ENCODE peak calls at places on chromosomes 4 and X, in five cellular contexts. One of them, this sample, is unnamed.

GRCh38 chr4:38188136-38188535 is 227.9 kb downstream of the PTTG2 start:
- DNase-seq in left ventricle myocardium inferior: no peak
- DNase-seq in CD8-positive, alpha-beta memory T cell: no peak
- DNase-seq in mesendoderm: no peak
- DNase-seq in adrenal gland: no peak
- DNase-seq in this sample: no peak

GRCh38 chrX:47245156-47245555 is 12.3 kb downstream of the USP11 start:
- DNase-seq in left ventricle myocardium inferior: no peak
- DNase-seq in CD8-positive, alpha-beta memory T cell: no peak
- DNase-seq in mesendoderm: no peak
- DNase-seq in adrenal gland: no peak
- DNase-seq in this sample: no peak

GRCh38 chrX:132497432-132497831 is 8.6 kb upstream of the MBNL3 start:
- DNase-seq in left ventricle myocardium inferior: no peak
- DNase-seq in CD8-positive, alpha-beta memory T cell: no peak
- DNase-seq in mesendoderm: no peak
- DNase-seq in adrenal gland: no peak
- DNase-seq in this sample: no peak

GRCh38 chrX:77342028-77342427 is 105.2 kb upstream of the FGF16 start:
- DNase-seq in left ventricle myocardium inferior: no peak
- DNase-seq in CD8-positive, alpha-beta memory T cell: no peak
- DNase-seq in mesendoderm: peak; percentile 82
- DNase-seq in adrenal gland: no peak
- DNase-seq in this sample: no peak

GRCh38 chr4:60201052-60201673 is 999.0 kb upstream of the ADGRL3 start:
- DNase-seq in left ventricle myocardium inferior: no peak
- DNase-seq in CD8-positive, alpha-beta memory T cell: no peak
- DNase-seq in mesendoderm: peak; percentile 55
- DNase-seq in adrenal gland: peak; percentile 45
- DNase-seq in this sample: no peak

GRCh38 chrX:56429581-56429980 is 133.8 kb upstream of the UBQLN2 start:
- DNase-seq in left ventricle myocardium inferior: no peak
- DNase-seq in CD8-positive, alpha-beta memory T cell: no peak
- DNase-seq in mesendoderm: peak; percentile 0
- DNase-seq in adrenal gland: no peak
- DNase-seq in this sample: no peak

GRCh38 chr4:23333946-23334878 is 555.6 kb downstream of the PPARGC1A start:
- DNase-seq in left ventricle myocardium inferior: no peak
- DNase-seq in CD8-positive, alpha-beta memory T cell: no peak
- DNase-seq in mesendoderm: peak; percentile 79
- DNase-seq in adrenal gland: no peak
- DNase-seq in this sample: no peak

GRCh38 chr4:16607241-16607640 is 291.2 kb downstream of the LDB2 start:
- DNase-seq in left ventricle myocardium inferior: no peak
- DNase-seq in CD8-positive, alpha-beta memory T cell: no peak
- DNase-seq in mesendoderm: no peak
- DNase-seq in adrenal gland: no peak
- DNase-seq in this sample: no peak

GRCh38 chrX:25156323-25156722 is 140.6 kb upstream of the ARX start:
- DNase-seq in left ventricle myocardium inferior: no peak
- DNase-seq in CD8-positive, alpha-beta memory T cell: no peak
- DNase-seq in mesendoderm: no peak
- DNase-seq in adrenal gland: no peak
- DNase-seq in this sample: no peak

GRCh38 chr4:85607624-85608023 is 132.7 kb downstream of the ARHGAP24 start:
- DNase-seq in left ventricle myocardium inferior: no peak
- DNase-seq in CD8-positive, alpha-beta memory T cell: no peak
- DNase-seq in mesendoderm: no peak
- DNase-seq in adrenal gland: no peak
- DNase-seq in this sample: no peak

GRCh38 chr4:38562751-38563198 is 101.2 kb upstream of the KLF3 start:
- DNase-seq in left ventricle myocardium inferior: peak; percentile 46
- DNase-seq in CD8-positive, alpha-beta memory T cell: no peak
- DNase-seq in mesendoderm: peak; percentile 40
- DNase-seq in adrenal gland: peak; percentile 21
- DNase-seq in this sample: peak; percentile 90

GRCh38 chrX:37998586-37999267 is 7.6 kb upstream of the SYTL5 start:
- DNase-seq in left ventricle myocardium inferior: no peak
- DNase-seq in CD8-positive, alpha-beta memory T cell: no peak
- DNase-seq in mesendoderm: no peak
- DNase-seq in adrenal gland: no peak
- DNase-seq in this sample: no peak

GRCh38 chr4:39814403-39815185 is 116.7 kb downstream of the UBE2K start:
- DNase-seq in left ventricle myocardium inferior: no peak
- DNase-seq in CD8-positive, alpha-beta memory T cell: peak; percentile 25
- DNase-seq in mesendoderm: peak; percentile 42
- DNase-seq in adrenal gland: no peak
- DNase-seq in this sample: no peak

GRCh38 chr4:7978489-7978888 is 38.8 kb upstream of the AFAP1 start:
- DNase-seq in left ventricle myocardium inferior: no peak
- DNase-seq in CD8-positive, alpha-beta memory T cell: no peak
- DNase-seq in mesendoderm: peak; percentile 63
- DNase-seq in adrenal gland: no peak
- DNase-seq in this sample: no peak

GRCh38 chr4:93184093-93184492 is 644.5 kb upstream of the ATOH1 start:
- DNase-seq in left ventricle myocardium inferior: no peak
- DNase-seq in CD8-positive, alpha-beta memory T cell: no peak
- DNase-seq in mesendoderm: no peak
- DNase-seq in adrenal gland: no peak
- DNase-seq in this sample: no peak

GRCh38 chr4:8553216-8553615 is 27.0 kb upstream of the GPR78 start:
- DNase-seq in left ventricle myocardium inferior: no peak
- DNase-seq in CD8-positive, alpha-beta memory T cell: no peak
- DNase-seq in mesendoderm: no peak
- DNase-seq in adrenal gland: no peak
- DNase-seq in this sample: no peak

GRCh38 chr4:110712486-110712885 is 89.6 kb upstream of the PITX2 start:
- DNase-seq in left ventricle myocardium inferior: no peak
- DNase-seq in CD8-positive, alpha-beta memory T cell: no peak
- DNase-seq in mesendoderm: no peak
- DNase-seq in adrenal gland: no peak
- DNase-seq in this sample: no peak

GRCh38 chr4:101284546-101284945 is 62.8 kb downstream of the PPP3CA start:
- DNase-seq in left ventricle myocardium inferior: no peak
- DNase-seq in CD8-positive, alpha-beta memory T cell: no peak
- DNase-seq in mesendoderm: no peak
- DNase-seq in adrenal gland: no peak
- DNase-seq in this sample: no peak

GRCh38 chrX:138897621-138898492 is 186.3 kb upstream of the FGF13 start:
- DNase-seq in left ventricle myocardium inferior: no peak
- DNase-seq in CD8-positive, alpha-beta memory T cell: no peak
- DNase-seq in mesendoderm: no peak
- DNase-seq in adrenal gland: no peak
- DNase-seq in this sample: no peak

GRCh38 chr4:145734051-145734450 is 54.1 kb downstream of the C4orf51 start:
- DNase-seq in left ventricle myocardium inferior: no peak
- DNase-seq in CD8-positive, alpha-beta memory T cell: no peak
- DNase-seq in mesendoderm: peak; percentile 18
- DNase-seq in adrenal gland: no peak
- DNase-seq in this sample: no peak

GRCh38 chr4:110211007-110211769 is 12.8 kb upstream of the ELOVL6 start:
- DNase-seq in left ventricle myocardium inferior: no peak
- DNase-seq in CD8-positive, alpha-beta memory T cell: no peak
- DNase-seq in mesendoderm: peak; percentile 52
- DNase-seq in adrenal gland: peak; percentile 24
- DNase-seq in this sample: no peak

GRCh38 chrX:40449956-40450701 is 130.6 kb upstream of the ATP6AP2 start:
- DNase-seq in left ventricle myocardium inferior: no peak
- DNase-seq in CD8-positive, alpha-beta memory T cell: no peak
- DNase-seq in mesendoderm: no peak
- DNase-seq in adrenal gland: no peak
- DNase-seq in this sample: no peak

GRCh38 chr4:55336138-55337034 is 9.7 kb upstream of the SRD5A3 start:
- DNase-seq in left ventricle myocardium inferior: no peak
- DNase-seq in CD8-positive, alpha-beta memory T cell: no peak
- DNase-seq in mesendoderm: no peak
- DNase-seq in adrenal gland: no peak
- DNase-seq in this sample: no peak

GRCh38 chr4:30656828-30657227 is 63.3 kb upstream of the PCDH7 start:
- DNase-seq in left ventricle myocardium inferior: no peak
- DNase-seq in CD8-positive, alpha-beta memory T cell: no peak
- DNase-seq in mesendoderm: no peak
- DNase-seq in adrenal gland: no peak
- DNase-seq in this sample: no peak

GRCh38 chr4:10582059-10582686 is 102.4 kb downstream of the CLNK start:
- DNase-seq in left ventricle myocardium inferior: no peak
- DNase-seq in CD8-positive, alpha-beta memory T cell: no peak
- DNase-seq in mesendoderm: peak; percentile 61
- DNase-seq in adrenal gland: peak; percentile 39
- DNase-seq in this sample: no peak

GRCh38 chrX:46722742-46723568 is 36.0 kb downstream of the SLC9A7 start:
- DNase-seq in left ventricle myocardium inferior: no peak
- DNase-seq in CD8-positive, alpha-beta memory T cell: no peak
- DNase-seq in mesendoderm: no peak
- DNase-seq in adrenal gland: no peak
- DNase-seq in this sample: no peak

GRCh38 chrX:46770817-46771163 is 11.9 kb upstream of the SLC9A7 start:
- DNase-seq in left ventricle myocardium inferior: no peak
- DNase-seq in CD8-positive, alpha-beta memory T cell: no peak
- DNase-seq in mesendoderm: peak; percentile 88
- DNase-seq in adrenal gland: no peak
- DNase-seq in this sample: no peak

GRCh38 chr4:152805071-152805650 is 25.4 kb downstream of the ARFIP1 start:
- DNase-seq in left ventricle myocardium inferior: no peak
- DNase-seq in CD8-positive, alpha-beta memory T cell: no peak
- DNase-seq in mesendoderm: no peak
- DNase-seq in adrenal gland: no peak
- DNase-seq in this sample: no peak

GRCh38 chr4:156803056-156803455 is 168.5 kb downstream of the PDGFC start:
- DNase-seq in left ventricle myocardium inferior: no peak
- DNase-seq in CD8-positive, alpha-beta memory T cell: no peak
- DNase-seq in mesendoderm: no peak
- DNase-seq in adrenal gland: no peak
- DNase-seq in this sample: no peak

GRCh38 chr4:82733636-82734035 is 65.0 kb downstream of the SCD5 start:
- DNase-seq in left ventricle myocardium inferior: no peak
- DNase-seq in CD8-positive, alpha-beta memory T cell: no peak
- DNase-seq in mesendoderm: no peak
- DNase-seq in adrenal gland: peak; percentile 64
- DNase-seq in this sample: no peak

GRCh38 chr4:991451-992296 is 1.5 kb downstream of the SLC26A1 start:
- DNase-seq in left ventricle myocardium inferior: no peak
- DNase-seq in CD8-positive, alpha-beta memory T cell: no peak
- DNase-seq in mesendoderm: no peak
- DNase-seq in adrenal gland: peak; percentile 28
- DNase-seq in this sample: no peak
- H3K27ac ChIP-seq in left ventricle myocardium inferior: no peak overlapping the region
- H3K27ac ChIP-seq in CD8-positive, alpha-beta memory T cell: peak overlapping the region; percentile 77
- H3K27ac ChIP-seq in mesendoderm: no peak overlapping the region
- H3K27ac ChIP-seq in adrenal gland: peak overlapping the region; percentile 84
- H3K27ac ChIP-seq in this sample: peak overlapping the region; percentile 14

DNA sequence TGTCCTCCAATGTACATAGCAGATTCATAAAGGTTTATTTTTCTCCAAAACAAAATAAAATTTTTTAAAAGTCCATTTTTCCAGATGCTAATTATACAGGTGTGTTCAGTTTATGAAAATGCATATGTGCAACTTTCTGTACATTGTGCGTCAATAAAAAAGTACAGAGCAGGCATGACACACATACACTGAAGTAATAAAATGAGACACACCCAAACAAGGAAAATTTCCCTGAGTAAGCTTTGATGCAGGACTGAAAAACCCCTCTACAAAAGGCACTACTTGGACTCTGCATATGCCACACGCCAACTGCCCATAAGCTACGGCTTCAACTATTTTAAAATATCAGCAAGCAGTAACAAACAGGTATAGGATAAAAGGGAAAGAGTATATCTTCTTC is 13.8 kb downstream of the ARAP2 start:
- DNase-seq in left ventricle myocardium inferior: no peak
- DNase-seq in CD8-positive, alpha-beta memory T cell: no peak
- DNase-seq in mesendoderm: no peak
- DNase-seq in adrenal gland: no peak
- DNase-seq in this sample: no peak
- H3K27ac ChIP-seq in left ventricle myocardium inferior: no peak overlapping the region
- H3K27ac ChIP-seq in CD8-positive, alpha-beta memory T cell: no peak overlapping the region
- H3K27ac ChIP-seq in mesendoderm: no peak overlapping the region
- H3K27ac ChIP-seq in adrenal gland: no peak overlapping the region
- H3K27ac ChIP-seq in this sample: no peak overlapping the region

GRCh38 chr4:159504634-159505033 is 401.8 kb downstream of the RAPGEF2 start:
- DNase-seq in left ventricle myocardium inferior: no peak
- DNase-seq in CD8-positive, alpha-beta memory T cell: no peak
- DNase-seq in mesendoderm: no peak
- DNase-seq in adrenal gland: peak; percentile 38
- DNase-seq in this sample: no peak
- H3K27ac ChIP-seq in left ventricle myocardium inferior: no peak overlapping the region
- H3K27ac ChIP-seq in CD8-positive, alpha-beta memory T cell: no peak overlapping the region
- H3K27ac ChIP-seq in mesendoderm: no peak overlapping the region
- H3K27ac ChIP-seq in adrenal gland: no peak overlapping the region
- H3K27ac ChIP-seq in this sample: no peak overlapping the region

GRCh38 chr4:182555997-182556418 is 312.8 kb downstream of the TENM3 start:
- DNase-seq in left ventricle myocardium inferior: no peak
- DNase-seq in CD8-positive, alpha-beta memory T cell: no peak
- DNase-seq in mesendoderm: peak; percentile 91
- DNase-seq in adrenal gland: no peak
- DNase-seq in this sample: no peak

GRCh38 chr4:182552948-182553347 is 309.7 kb downstream of the TENM3 start:
- DNase-seq in left ventricle myocardium inferior: no peak
- DNase-seq in CD8-positive, alpha-beta memory T cell: no peak
- DNase-seq in mesendoderm: no peak
- DNase-seq in adrenal gland: no peak
- DNase-seq in this sample: no peak

GRCh38 chr4:182560358-182560757 is 317.2 kb downstream of the TENM3 start:
- DNase-seq in left ventricle myocardium inferior: no peak
- DNase-seq in CD8-positive, alpha-beta memory T cell: no peak
- DNase-seq in mesendoderm: peak; percentile 98
- DNase-seq in adrenal gland: no peak
- DNase-seq in this sample: no peak

GRCh38 chr4:182554736-182555135 is 311.5 kb downstream of the TENM3 start:
- DNase-seq in left ventricle myocardium inferior: no peak
- DNase-seq in CD8-positive, alpha-beta memory T cell: no peak
- DNase-seq in mesendoderm: no peak
- DNase-seq in adrenal gland: no peak
- DNase-seq in this sample: no peak

DNA sequence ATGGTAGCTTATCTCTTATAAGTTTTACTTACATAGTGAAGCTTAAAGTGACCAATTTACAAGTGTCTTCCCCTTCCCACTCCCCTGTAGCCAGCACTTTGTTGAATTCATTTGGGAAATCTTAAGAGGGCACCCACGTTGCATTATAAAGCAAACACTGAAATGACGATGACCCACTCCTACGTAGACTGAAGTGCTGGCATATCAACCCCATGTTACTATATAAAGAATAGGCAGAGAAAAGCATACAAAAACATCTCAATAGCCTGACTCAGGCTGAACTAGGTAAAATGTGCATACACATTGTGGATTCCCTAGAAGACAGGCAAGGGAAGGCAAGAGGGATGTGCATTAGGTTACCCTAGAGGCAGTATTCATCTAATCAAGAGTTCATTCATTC is 313.4 kb downstream of the TENM3 start:
- DNase-seq in left ventricle myocardium inferior: no peak
- DNase-seq in CD8-positive, alpha-beta memory T cell: no peak
- DNase-seq in mesendoderm: peak; percentile 58
- DNase-seq in adrenal gland: no peak
- DNase-seq in this sample: no peak
- H3K27ac ChIP-seq in left ventricle myocardium inferior: no peak overlapping the region
- H3K27ac ChIP-seq in CD8-positive, alpha-beta memory T cell: no peak overlapping the region
- H3K27ac ChIP-seq in mesendoderm: no peak overlapping the region
- H3K27ac ChIP-seq in adrenal gland: no peak overlapping the region
- H3K27ac ChIP-seq in this sample: no peak overlapping the region

This sample was measured in esophagus muscularis mucosa.